ENCODE peak calls at places on chromosomes 11 and 22, in five cellular contexts. I is lung, P is right lobe of liver, W is mesendoderm, L is K562. H is an unnamed sample.

GRCh38 chr22:46576556-46577351 is 39.3 kb upstream of the CELSR1 start:
- DNase-seq in I (no peak), P (peak; percentile 69), W (peak; percentile 45), L (peak; percentile 68), H (peak; percentile 95)

GRCh38 chr11:100876826-100877545 is 189.9 kb downstream of the ARHGAP42 start:
- DNase-seq in I (no peak), P (no peak), W (peak; percentile 95), L (no peak), H (no peak)

GRCh38 chr11:56659755-56660154 is 3.7 kb upstream of the OR5AR1 start:
- DNase-seq in I (no peak), P (no peak), W (peak; percentile 19), L (no peak), H (no peak)

GRCh38 chr22:24521791-24522245 is 26.7 kb downstream of the UPB1 start:
- DNase-seq in I (peak; percentile 81), P (no peak), W (peak; percentile 95), L (peak; percentile 48), H (peak; percentile 72)

GRCh38 chr11:26551186-26551801 is 20.8 kb downstream of the MUC15 start:
- DNase-seq in I (no peak), P (no peak), W (peak; percentile 16), L (no peak), H (no peak)

GRCh38 chr11:46210133-46210636 is 67.3 kb upstream of the CREB3L1 start:
- DNase-seq in I (no peak), P (no peak), W (no peak), L (peak; percentile 52), H (no peak)

GRCh38 chr11:126999366-126999765 is 1.2 kb downstream of the KIRREL3 start:
- DNase-seq in I (no peak), P (no peak), W (no peak), L (no peak), H (no peak)

GRCh38 chr22:45879552-45879949 is 97.4 kb downstream of the WNT7B start:
- DNase-seq in I (no peak), P (no peak), W (no peak), L (no peak), H (no peak)

GRCh38 chr22:23424031-23424430 is 156.1 kb downstream of the IGLL1 start:
- DNase-seq in I (no peak), P (no peak), W (no peak), L (no peak), H (no peak)

GRCh38 chr22:19290400-19291217 is 910 bp downstream of the CLTCL1 start:
- DNase-seq in I (no peak), P (peak; percentile 31), W (no peak), L (peak; percentile 42), H (no peak)

GRCh38 chr11:11946180-11946579 is 62.2 kb downstream of the DKK3 start:
- DNase-seq in I (no peak), P (no peak), W (no peak), L (no peak), H (no peak)

GRCh38 chr11:128931661-128932060 is 11.0 kb downstream of the TP53AIP1 start:
- DNase-seq in I (no peak), P (no peak), W (no peak), L (no peak), H (no peak)

GRCh38 chr11:24496728-24497396 is at the start of gene LUZP2:
- DNase-seq in I (no peak), P (peak; percentile 19), W (peak; percentile 90), L (no peak), H (peak; percentile 73)

DNA sequence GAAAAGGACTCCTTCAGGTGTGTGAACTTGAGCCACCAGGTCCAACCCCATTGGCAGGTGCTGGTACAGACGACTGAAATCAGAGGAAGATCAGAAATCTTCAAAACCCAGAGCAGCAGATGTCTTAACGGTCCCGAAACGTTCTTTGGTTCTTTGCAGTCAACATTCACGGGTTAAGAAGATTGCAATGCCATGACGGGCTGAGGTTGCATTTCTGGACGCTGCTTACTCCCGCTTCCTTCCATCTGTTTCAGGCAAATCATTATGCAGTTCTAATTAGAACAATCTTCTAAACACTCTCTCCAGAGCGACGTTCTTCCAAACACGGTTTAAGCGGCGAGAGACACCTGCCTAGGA is 504 bp upstream of the LUZP2 start:
- DNase-seq in I (no peak), P (no peak), W (no peak), L (no peak), H (no peak)
- H3K4me3 ChIP-seq in I (no peak overlapping the region), P (peak overlapping the region; percentile 6), W (no peak overlapping the region), L (no peak overlapping the region), H (peak overlapping the region; percentile 66)

DNA sequence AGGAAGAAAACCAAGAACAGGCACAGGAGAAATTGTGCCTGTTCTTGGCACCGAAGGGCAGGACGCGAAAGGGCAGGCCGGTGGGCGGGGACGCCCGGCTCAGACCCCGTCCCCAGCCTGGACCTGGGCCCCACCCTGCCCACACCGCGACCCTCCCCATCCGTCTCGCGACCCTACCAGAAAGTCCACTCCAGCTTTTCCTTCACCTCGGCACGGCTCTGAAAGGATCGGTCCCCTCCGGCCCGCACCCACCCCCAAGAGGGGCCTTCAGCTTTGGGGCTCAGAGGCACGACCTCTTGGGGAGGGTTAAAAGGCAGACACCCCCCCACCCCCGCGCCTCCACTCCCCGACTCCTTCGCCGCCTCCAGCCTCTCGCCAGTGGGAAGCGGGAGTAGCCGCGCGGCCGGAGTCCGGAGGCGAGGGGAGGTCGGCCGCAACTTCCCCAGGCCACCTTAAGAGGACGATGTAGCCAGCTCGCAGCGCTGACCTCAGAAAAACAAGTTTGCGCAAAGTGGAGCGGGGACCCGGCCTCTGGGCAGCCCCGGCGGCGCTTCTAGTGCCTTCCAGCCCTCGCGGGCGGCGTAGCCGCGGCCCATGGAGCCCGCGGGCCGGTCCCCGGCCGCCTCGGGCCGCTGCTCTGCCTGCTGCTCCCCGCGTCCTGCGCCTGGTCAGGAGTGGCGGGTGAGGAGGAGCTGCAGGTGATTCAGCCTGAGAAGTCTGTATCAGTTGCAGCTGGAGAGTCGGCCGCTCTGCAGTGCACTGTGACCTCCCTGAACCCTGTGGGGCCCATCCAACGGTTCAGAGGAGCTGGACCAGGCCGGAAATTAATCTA is 4.3 kb downstream of the SEC14L6 start:
- DNase-seq in I (no peak), P (no peak), W (peak; percentile 45), L (peak; percentile 66), H (no peak)
- H3K4me3 ChIP-seq in I (peak overlapping the region; percentile 28), P (peak overlapping the region; percentile 23), W (peak overlapping the region; percentile 4), L (peak overlapping the region; percentile 45), H (no peak overlapping the region)

GRCh38 chr22:17060126-17060525 is 24.7 kb upstream of the IL17RA start:
- DNase-seq in I (no peak), P (no peak), W (no peak), L (no peak), H (no peak)

GRCh38 chr22:17065433-17065832 is 19.4 kb upstream of the IL17RA start:
- DNase-seq in I (no peak), P (no peak), W (no peak), L (no peak), H (no peak)

GRCh38 chr22:17064498-17065100 is 20.2 kb upstream of the IL17RA start:
- DNase-seq in I (no peak), P (no peak), W (no peak), L (no peak), H (no peak)

GRCh38 chr22:17057959-17058814 is 26.6 kb upstream of the IL17RA start:
- DNase-seq in I (peak; percentile 67), P (peak; percentile 51), W (peak; percentile 71), L (peak; percentile 75), H (peak; percentile 75)

DNA sequence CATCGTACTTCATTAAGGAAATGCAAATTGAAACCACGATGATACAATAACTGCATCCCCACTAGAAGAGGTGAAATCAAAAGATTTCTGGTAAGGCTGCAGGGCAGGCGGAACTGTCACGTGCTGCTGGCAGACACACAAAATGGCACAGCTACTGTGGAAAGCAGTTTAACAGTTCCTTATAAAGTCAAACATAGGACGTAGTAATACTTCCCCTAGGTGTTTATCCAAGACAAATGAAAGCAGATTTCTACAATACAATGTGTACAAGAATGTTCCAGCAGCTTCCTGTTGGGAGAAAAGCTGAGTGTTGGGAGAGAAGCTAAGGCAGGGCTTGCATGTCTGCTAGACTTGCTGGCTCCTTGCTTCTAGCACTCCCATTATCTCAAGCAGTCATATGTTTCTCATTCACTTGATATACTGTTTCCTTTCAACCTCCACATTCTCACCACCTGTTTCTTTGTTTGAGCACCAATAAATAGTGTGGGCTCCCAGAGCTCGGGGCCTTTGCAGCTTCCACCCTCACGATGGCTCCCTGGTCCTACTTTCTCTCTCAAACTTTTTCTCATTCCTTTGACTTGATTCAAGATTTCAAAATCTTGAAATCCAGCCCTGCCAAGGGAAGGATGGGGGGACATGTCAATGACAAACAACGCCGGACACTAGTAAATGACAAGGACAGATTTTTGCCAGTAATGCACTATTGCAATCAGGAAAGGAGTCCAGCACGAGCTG is 21.3 kb upstream of the IL17RA start:
- DNase-seq in I (no peak), P (peak; percentile 29), W (no peak), L (no peak), H (no peak)
- H3K4me3 ChIP-seq in I (no peak overlapping the region), P (no peak overlapping the region), W (no peak overlapping the region), L (no peak overlapping the region), H (no peak overlapping the region)

GRCh38 chr11:118620529-118621070 is 13.2 kb downstream of the PHLDB1 start:
- DNase-seq in I (no peak), P (no peak), W (no peak), L (peak; percentile 80), H (no peak)
- H3K4me3 ChIP-seq in I (no peak overlapping the region), P (no peak overlapping the region), W (no peak overlapping the region), L (peak overlapping the region; percentile 60), H (peak overlapping the region; percentile 79)

DNA sequence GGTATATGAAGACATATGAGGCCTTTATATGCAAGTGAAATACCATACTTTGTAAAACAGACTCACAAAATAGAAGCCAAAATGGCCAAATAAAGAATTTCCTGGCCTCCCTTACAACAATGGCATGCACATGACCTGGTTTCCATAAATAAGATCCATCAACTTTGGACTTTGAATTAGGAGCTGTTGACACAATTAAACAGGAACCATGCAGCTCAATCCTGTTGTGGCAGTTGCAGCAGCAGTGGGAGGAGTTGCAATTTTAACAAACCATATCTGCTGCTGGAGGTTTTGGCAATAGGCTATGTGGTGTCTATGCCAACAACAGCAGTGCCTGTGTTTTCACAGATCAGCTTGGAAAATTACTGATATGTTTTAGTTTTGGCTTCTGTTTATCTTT is 818.6 kb downstream of the FAM181B start:
- DNase-seq in I (no peak), P (no peak), W (no peak), L (no peak), H (no peak)
- H3K4me3 ChIP-seq in I (no peak overlapping the region), P (no peak overlapping the region), W (no peak overlapping the region), L (no peak overlapping the region), H (no peak overlapping the region)

DNA sequence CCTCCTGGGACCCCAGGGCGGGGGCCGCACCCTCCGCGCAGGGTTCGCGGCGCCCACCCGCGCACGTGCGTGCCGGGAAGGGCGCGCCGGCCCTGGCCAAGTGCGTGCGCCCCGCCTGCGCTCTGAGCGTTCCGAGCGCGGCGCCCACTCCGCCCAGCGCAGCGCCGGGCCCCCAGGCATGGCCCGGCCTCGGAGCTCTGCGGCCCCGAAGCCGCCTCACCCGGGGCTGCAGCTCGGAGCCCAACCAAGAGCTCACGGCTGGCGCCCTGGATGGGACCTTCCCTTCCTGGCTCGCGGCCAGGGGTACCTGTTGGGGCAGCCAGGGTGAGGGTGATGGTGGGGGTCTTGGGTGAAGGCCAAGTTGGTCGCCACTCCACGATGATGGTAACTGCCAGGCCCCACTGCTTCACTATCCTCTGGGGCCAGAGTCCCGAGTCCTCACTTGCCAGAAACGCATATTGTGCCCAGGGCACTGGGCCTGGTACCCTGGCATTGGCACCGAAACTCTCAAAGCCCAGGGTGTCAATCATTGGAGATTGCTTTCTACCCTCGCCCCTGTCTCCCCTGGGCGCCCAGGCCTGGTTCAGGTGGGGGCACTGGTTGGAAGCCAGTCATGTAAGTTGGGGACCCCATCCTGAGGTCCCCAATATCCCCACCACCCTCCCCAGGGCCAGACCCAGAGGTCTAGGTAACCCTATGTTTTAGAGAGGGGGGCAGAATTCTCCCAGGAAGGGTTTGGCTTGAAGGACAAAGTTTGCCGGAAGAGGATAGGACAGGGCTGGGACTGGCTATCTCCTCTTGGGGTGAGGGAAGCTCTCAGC is 889 bp downstream of the ANO1 start:
- DNase-seq in I (no peak), P (no peak), W (no peak), L (no peak), H (peak; percentile 59)
- H3K4me3 ChIP-seq in I (no peak overlapping the region), P (peak overlapping the region; percentile 35), W (no peak overlapping the region), L (no peak overlapping the region), H (no peak overlapping the region)